ENCODE peak calls at places on chromosome 21, in eight cellular contexts. I, M, V, D, H, J, C and E are unnamed samples.

GRCh38 chr21:34881894-34882371 is 167.2 kb downstream of the RUNX1 start:
- DNase-seq in I (no peak), M (no peak), V (no peak), D (no peak), H (no peak), J (no peak), C (peak), E (no peak)

GRCh38 chr21:25995283-25995682 is 175.3 kb downstream of the APP start:
- DNase-seq in I (no peak), M (no peak), V (no peak), D (no peak), H (no peak), J (no peak), C (no peak), E (no peak)

GRCh38 chr21:25964009-25964408 is 206.6 kb downstream of the APP start:
- DNase-seq in I (no peak), M (no peak), V (no peak), D (no peak), H (no peak), J (no peak), C (no peak), E (no peak)

GRCh38 chr21:25384782-25385181 is 222.5 kb downstream of the MRPL39 start:
- DNase-seq in I (no peak), M (no peak), V (no peak), D (no peak), H (no peak), J (no peak), C (no peak), E (no peak)

GRCh38 chr21:38489283-38489677 is 9.0 kb downstream of the ERG start:
- DNase-seq in I (no peak), M (no peak), V (no peak), D (no peak), H (no peak), J (no peak), C (no peak), E (no peak)

GRCh38 chr21:38832664-38833063 is 26.9 kb downstream of the ETS2 start:
- DNase-seq in I (no peak), M (no peak), V (no peak), D (no peak), H (no peak), J (no peak), C (no peak), E (no peak)

GRCh38 chr21:34812510-34813265 is 143.9 kb downstream of the CLIC6 start:
- DNase-seq in I (no peak), M (no peak), V (no peak), D (no peak), H (no peak), J (no peak), C (peak), E (no peak)

GRCh38 chr21:35208810-35209517 is 159.9 kb upstream of the RUNX1 start:
- DNase-seq in I (no peak), M (no peak), V (no peak), D (no peak), H (no peak), J (no peak), C (peak), E (no peak)

GRCh38 chr21:17709266-17709611 is 96.5 kb upstream of the BTG3 start:
- DNase-seq in I (no peak), M (no peak), V (no peak), D (no peak), H (no peak), J (no peak), C (no peak), E (no peak)

GRCh38 chr21:38438476-38438893 is 59.8 kb downstream of the ERG start:
- DNase-seq in I (no peak), M (peak), V (no peak), D (no peak), H (no peak), J (no peak), C (peak), E (no peak)

GRCh38 chr21:33522297-33522696 is 19.6 kb downstream of the GART start:
- DNase-seq in I (no peak), M (no peak), V (no peak), D (no peak), H (no peak), J (no peak), C (no peak), E (no peak)

GRCh38 chr21:33518899-33519298 is 23.0 kb downstream of the GART start:
- DNase-seq in I (no peak), M (no peak), V (no peak), D (no peak), H (no peak), J (no peak), C (no peak), E (no peak)

DNA sequence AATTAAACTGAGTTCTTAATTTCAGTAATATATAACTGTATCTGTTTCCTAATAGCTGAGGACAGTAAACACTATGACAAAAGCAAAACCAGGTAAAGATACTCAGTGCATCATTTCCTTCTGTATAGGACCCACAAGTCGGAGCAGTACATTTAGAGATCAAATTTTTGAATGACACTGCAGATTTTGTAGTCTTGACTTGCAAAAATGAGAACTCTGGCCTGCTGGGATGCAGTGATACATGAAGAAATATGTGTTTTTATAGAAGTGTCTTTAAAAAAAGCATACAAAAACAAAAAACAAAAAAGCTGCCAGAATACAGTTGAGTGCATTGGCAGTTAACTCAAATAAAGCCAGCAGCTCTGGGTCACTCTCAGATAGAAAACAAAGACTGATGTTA is 19.0 kb downstream of the GART start:
- DNase-seq in I (no peak), M (no peak), V (no peak), D (no peak), H (no peak), J (no peak), C (no peak), E (no peak)
- TF ChIP-seq POLR2A in I (no peak), M (no peak), V (no peak), D (no peak), H (no peak), J (no peak), C (no peak), E (no peak)

GRCh38 chr21:32392880-32393676 is at the start of gene URB1:
- DNase-seq in I (peak), M (peak), V (peak), D (peak), H (peak), J (peak), C (peak), E (peak)
- TF ChIP-seq POLR2A in I (peak), M (no peak), V (peak), D (peak), H (peak), J (no peak), C (no peak), E (peak)

GRCh38 chr21:27802816-27803475 is 836.1 kb upstream of the ADAMTS5 start:
- DNase-seq in I (no peak), M (no peak), V (no peak), D (no peak), H (no peak), J (no peak), C (peak), E (peak)
- TF ChIP-seq POLR2A in I (no peak), M (no peak), V (no peak), D (no peak), H (no peak), J (no peak), C (no peak), E (no peak)

GRCh38 chr21:22597660-22598255 is 1599.5 kb downstream of the NCAM2 start:
- DNase-seq in I (no peak), M (no peak), V (no peak), D (no peak), H (no peak), J (no peak), C (no peak), E (no peak)
- TF ChIP-seq POLR2A in I (no peak), M (no peak), V (no peak), D (no peak), H (no peak), J (no peak), C (no peak), E (no peak)

GRCh38 chr21:41419921-41420862 is 5.8 kb upstream of the MX1 start:
- DNase-seq in I (peak), M (peak), V (peak), D (peak), H (peak), J (no peak), C (peak), E (peak)
- TF ChIP-seq POLR2A in I (no peak), M (no peak), V (no peak), D (no peak), H (peak), J (no peak), C (no peak), E (peak)